ENCODE peak calls at places on chromosomes 16 and 17, in six cellular contexts. K, B, X, H, G and E are unnamed samples.

GRCh38 chr17:38528101-38528500 is 77.7 kb downstream of the SRCIN1 start:
- DNase-seq in H (no peak), X (no peak), K (no peak), B (no peak), G (no peak), E (no peak)

GRCh38 chr16:47711809-47712208 is 250.7 kb downstream of the PHKB start:
- DNase-seq in X (no peak), G (no peak), K (no peak), H (no peak), B (no peak), E (no peak)

GRCh38 chr17:15502315-15503112 is 35.1 kb upstream of the CDRT4 start:
- DNase-seq in H (peak), X (peak), G (no peak), K (peak), B (peak), E (peak)

GRCh38 chr17:78803161-78803845 is 21.2 kb upstream of the CYTH1 start:
- DNase-seq in K (no peak), B (no peak), X (no peak), G (no peak), H (no peak), E (no peak)

GRCh38 chr17:76667786-76668453 is 24.4 kb upstream of the ST6GALNAC1 start:
- DNase-seq in H (no peak), B (peak), K (no peak), X (no peak), G (no peak), E (no peak)

GRCh38 chr17:79852748-79853147 is 13.5 kb upstream of the CBX4 start:
- DNase-seq in G (no peak), K (no peak), H (no peak), X (no peak), B (peak), E (no peak)

GRCh38 chr17:83189673-83190385 is 110.4 kb downstream of the METRNL start:
- DNase-seq in X (no peak), K (no peak), H (no peak), B (peak), G (no peak), E (no peak)

GRCh38 chr16:60929-61878 is 7.6 kb downstream of the SNRNP25 start:
- DNase-seq in B (no peak), G (no peak), H (no peak), X (no peak), K (no peak), E (no peak)

GRCh38 chr17:60971515-60972369 is 294.1 kb downstream of the BCAS3 start:
- DNase-seq in G (no peak), B (peak), K (peak), H (no peak), X (no peak), E (no peak)

GRCh38 chr17:72527819-72528218 is 407.0 kb downstream of the SOX9 start:
- DNase-seq in B (no peak), K (no peak), G (no peak), X (no peak), H (no peak), E (no peak)

GRCh38 chr16:50323335-50324011 is 45.3 kb downstream of the BRD7 start:
- DNase-seq in H (no peak), K (no peak), B (peak), X (no peak), G (no peak), E (no peak)

GRCh38 chr16:19123535-19124178 is 9.9 kb downstream of the ITPRIPL2 start:
- DNase-seq in K (no peak), B (no peak), G (no peak), H (no peak), X (no peak), E (no peak)

GRCh38 chr17:43750154-43750553 is 8.4 kb downstream of the SOST start:
- DNase-seq in H (no peak), X (no peak), G (no peak), B (no peak), K (no peak), E (no peak)

GRCh38 chr16:31333686-31334649 is 21.0 kb upstream of the ITGAX start:
- DNase-seq in K (no peak), H (no peak), X (no peak), G (no peak), B (peak), E (no peak)

GRCh38 chr16:69319826-69320730 is 8.9 kb downstream of the VPS4A start:
- DNase-seq in B (no peak), K (no peak), X (no peak), H (no peak), G (no peak), E (no peak)

GRCh38 chr17:82489851-82490511 is 29.6 kb upstream of the FOXK2 start:
- DNase-seq in X (no peak), G (no peak), K (no peak), H (no peak), B (no peak), E (no peak)

GRCh38 chr17:17129466-17129865 is 76.7 kb downstream of the PLD6 start:
- DNase-seq in G (no peak), H (no peak), B (no peak), X (no peak), K (no peak), E (no peak)

GRCh38 chr17:70588003-70588402 is 418.7 kb downstream of the KCNJ2 start:
- DNase-seq in B (no peak), K (no peak), H (no peak), G (no peak), X (no peak), E (no peak)